ENCODE peak calls at places on chromosomes 1 and 21, in nine cellular contexts. K is neural progenitor cell, J is GM23338, Q is hepatocyte, I is HCT116, C is PC-3, R is SK-N-SH, Y is GM23248, S is MM.1S. U is an unnamed sample.

GRCh38 chr1:21261551-21262281 is 28.5 kb downstream of the ECE1 start:
- DNase-seq in K (no peak), J (peak), Q (peak), I (peak), C (peak), R (peak), Y (peak), S (no peak), U (no peak)

GRCh38 chr21:39668369-39668768 is 55.6 kb downstream of the B3GALT5 start:
- DNase-seq in K (no peak), J (no peak), Q (no peak), I (no peak), C (no peak), R (no peak), Y (no peak), S (no peak), U (no peak)

GRCh38 chr1:169236143-169236542 is 129.7 kb downstream of the ATP1B1 start:
- DNase-seq in K (no peak), J (no peak), Q (no peak), I (no peak), C (no peak), R (no peak), Y (peak), S (no peak), U (no peak)

GRCh38 chr1:6166655-6167390 is 13.3 kb downstream of the CHD5 start:
- DNase-seq in K (no peak), J (no peak), Q (no peak), I (no peak), C (no peak), R (no peak), Y (no peak), S (no peak), U (no peak)

GRCh38 chr1:207397525-207397926 is 56.6 kb upstream of the CR2 start:
- DNase-seq in K (no peak), J (peak), Q (no peak), I (no peak), C (peak), R (no peak), Y (no peak), S (no peak), U (no peak)

GRCh38 chr1:160658956-160659255 is 12.1 kb upstream of the SLAMF1 start:
- DNase-seq in K (no peak), J (no peak), Q (no peak), I (no peak), C (no peak), R (no peak), Y (no peak), S (no peak), U (no peak)

GRCh38 chr1:184866991-184867788 is 107.1 kb downstream of the NIBAN1 start:
- DNase-seq in K (no peak), J (no peak), Q (no peak), I (no peak), C (peak), R (no peak), Y (peak), S (peak), U (no peak)

GRCh38 chr1:12121212-12122000 is 45.4 kb upstream of the TNFRSF1B start:
- DNase-seq in K (no peak), J (no peak), Q (no peak), I (no peak), C (peak), R (no peak), Y (peak), S (no peak), U (no peak)

GRCh38 chr1:216184281-216184680 is 239.0 kb downstream of the USH2A start:
- DNase-seq in K (no peak), J (no peak), Q (no peak), I (no peak), C (no peak), R (no peak), Y (no peak), S (no peak), U (no peak)

GRCh38 chr1:213231795-213232231 is 180.8 kb downstream of the RPS6KC1 start:
- DNase-seq in K (peak), J (peak), Q (no peak), I (no peak), C (peak), R (peak), Y (peak), S (no peak), U (no peak)

GRCh38 chr1:78919150-78919549 is 87.4 kb downstream of the ADGRL4 start:
- DNase-seq in K (peak), J (peak), Q (no peak), I (no peak), C (no peak), R (no peak), Y (no peak), S (no peak), U (no peak)

GRCh38 chr1:155018617-155019348 is 14.8 kb downstream of the DCST2 start:
- DNase-seq in K (peak), J (no peak), Q (no peak), I (no peak), C (no peak), R (no peak), Y (no peak), S (no peak), U (no peak)

GRCh38 chr1:12438349-12438924 is 179.6 kb downstream of the DHRS3 start:
- DNase-seq in K (no peak), J (no peak), Q (no peak), I (no peak), C (peak), R (no peak), Y (peak), S (no peak), U (no peak)

GRCh38 chr21:33492571-33492970 is 1.1 kb upstream of the DNAJC28 start:
- DNase-seq in K (no peak), J (no peak), Q (no peak), I (no peak), C (peak), R (no peak), Y (peak), S (no peak), U (no peak)

GRCh38 chr1:154430903-154431302 is 25.8 kb downstream of the IL6R start:
- DNase-seq in K (peak), J (peak), Q (peak), I (no peak), C (no peak), R (no peak), Y (no peak), S (no peak), U (no peak)

GRCh38 chr21:42845296-42845965 is 33.9 kb downstream of the WDR4 start:
- DNase-seq in K (no peak), J (no peak), Q (no peak), I (no peak), C (no peak), R (peak), Y (no peak), S (no peak), U (no peak)

GRCh38 chr1:186708578-186709203 is 28.5 kb upstream of the PTGS2 start:
- DNase-seq in K (no peak), J (no peak), Q (no peak), I (no peak), C (no peak), R (no peak), Y (peak), S (no peak), U (no peak)

GRCh38 chr1:42392255-42392654 is 11.7 kb downstream of the RIMKLA start:
- DNase-seq in K (no peak), J (no peak), Q (no peak), I (no peak), C (peak), R (no peak), Y (no peak), S (no peak), U (no peak)

GRCh38 chr1:207711285-207711684 is 40.6 kb upstream of the CD46 start:
- DNase-seq in K (peak), J (peak), Q (peak), I (peak), C (peak), R (no peak), Y (no peak), S (peak), U (peak)

GRCh38 chr1:42385283-42385682 is 4.7 kb downstream of the RIMKLA start:
- DNase-seq in K (no peak), J (no peak), Q (no peak), I (no peak), C (peak), R (no peak), Y (peak), S (no peak), U (no peak)

GRCh38 chr1:50023292-50024159 is at the start of gene AGBL4:
- DNase-seq in K (no peak), J (peak), Q (no peak), I (no peak), C (peak), R (peak), Y (peak), S (no peak), U (no peak)

GRCh38 chr21:29163381-29164115 is 33.1 kb downstream of the MAP3K7CL start:
- DNase-seq in K (no peak), J (no peak), Q (no peak), I (no peak), C (no peak), R (no peak), Y (peak), S (no peak), U (no peak)

GRCh38 chr1:200180821-200181220 is 153.3 kb downstream of the NR5A2 start:
- DNase-seq in K (no peak), J (no peak), Q (no peak), I (peak), C (peak), R (no peak), Y (peak), S (no peak), U (peak)

GRCh38 chr1:21932127-21932526 is 5.0 kb downstream of the HSPG2 start:
- DNase-seq in K (no peak), J (no peak), Q (no peak), I (no peak), C (no peak), R (no peak), Y (peak), S (no peak), U (no peak)

GRCh38 chr21:45543710-45544448 is 1.6 kb upstream of the SLC19A1 start:
- DNase-seq in K (no peak), J (no peak), Q (no peak), I (no peak), C (no peak), R (peak), Y (no peak), S (no peak), U (no peak)

GRCh38 chr1:93694833-93695232 is 13.2 kb upstream of the BCAR3 start:
- DNase-seq in K (no peak), J (peak), Q (no peak), I (no peak), C (peak), R (no peak), Y (no peak), S (no peak), U (no peak)

GRCh38 chr1:40944841-40945430 is 34.6 kb upstream of the CTPS1 start:
- DNase-seq in K (no peak), J (no peak), Q (no peak), I (no peak), C (peak), R (no peak), Y (peak), S (no peak), U (no peak)

GRCh38 chr1:203628185-203628996 is 1.8 kb downstream of the ATP2B4 start:
- DNase-seq in K (peak), J (peak), Q (peak), I (no peak), C (no peak), R (no peak), Y (peak), S (no peak), U (no peak)

GRCh38 chr1:8825985-8826481 is 8.6 kb upstream of the RERE start:
- DNase-seq in K (no peak), J (no peak), Q (no peak), I (no peak), C (peak), R (no peak), Y (peak), S (no peak), U (no peak)

GRCh38 chr1:6651889-6652288 is 27.2 kb downstream of the THAP3 start:
- DNase-seq in K (no peak), J (no peak), Q (no peak), I (no peak), C (no peak), R (no peak), Y (no peak), S (no peak), U (no peak)

GRCh38 chr1:108643492-108644333 is 17.2 kb downstream of the HENMT1 start:
- DNase-seq in K (peak), J (peak), Q (peak), I (peak), C (peak), R (peak), Y (peak), S (peak), U (peak)

GRCh38 chr1:76084029-76084627 is 9.6 kb downstream of the ST6GALNAC3 start:
- DNase-seq in K (no peak), J (no peak), Q (no peak), I (no peak), C (no peak), R (no peak), Y (no peak), S (no peak), U (no peak)

GRCh38 chr1:244100691-244101453 is 49.8 kb downstream of the ZBTB18 start:
- DNase-seq in K (no peak), J (no peak), Q (no peak), I (no peak), C (no peak), R (no peak), Y (no peak), S (no peak), U (no peak)

GRCh38 chr1:196558424-196558823 is 49.8 kb downstream of the KCNT2 start:
- DNase-seq in K (no peak), J (no peak), Q (peak), I (no peak), C (peak), R (no peak), Y (peak), S (peak), U (no peak)

GRCh38 chr1:172269644-172270043 is 150.8 kb upstream of the C1orf105 start:
- DNase-seq in K (no peak), J (no peak), Q (peak), I (no peak), C (no peak), R (no peak), Y (peak), S (no peak), U (no peak)

GRCh38 chr21:34797926-34798595 is 129.3 kb downstream of the CLIC6 start:
- DNase-seq in K (no peak), J (no peak), Q (no peak), I (no peak), C (no peak), R (no peak), Y (no peak), S (no peak), U (no peak)
- H3K27ac ChIP-seq in K (no peak), J (no peak), Q (peak), I (peak), C (no peak), R (no peak), Y (peak), S (no peak), U (no peak)

GRCh38 chr1:23394664-23395063 is 25.0 kb upstream of the ZNF436 start:
- DNase-seq in K (peak), J (peak), Q (peak), I (no peak), C (no peak), R (peak), Y (peak), S (no peak), U (no peak)

GRCh38 chr1:23395162-23395724 is 25.6 kb upstream of the ZNF436 start:
- DNase-seq in K (no peak), J (peak), Q (no peak), I (no peak), C (no peak), R (no peak), Y (no peak), S (no peak), U (no peak)

GRCh38 chr1:23395849-23396248 is 26.2 kb upstream of the ZNF436 start:
- DNase-seq in K (no peak), J (no peak), Q (no peak), I (no peak), C (no peak), R (no peak), Y (no peak), S (no peak), U (no peak)

GRCh38 chr1:23393706-23394105 is 24.1 kb upstream of the ZNF436 start:
- DNase-seq in K (no peak), J (no peak), Q (no peak), I (no peak), C (peak), R (no peak), Y (peak), S (no peak), U (no peak)

DNA sequence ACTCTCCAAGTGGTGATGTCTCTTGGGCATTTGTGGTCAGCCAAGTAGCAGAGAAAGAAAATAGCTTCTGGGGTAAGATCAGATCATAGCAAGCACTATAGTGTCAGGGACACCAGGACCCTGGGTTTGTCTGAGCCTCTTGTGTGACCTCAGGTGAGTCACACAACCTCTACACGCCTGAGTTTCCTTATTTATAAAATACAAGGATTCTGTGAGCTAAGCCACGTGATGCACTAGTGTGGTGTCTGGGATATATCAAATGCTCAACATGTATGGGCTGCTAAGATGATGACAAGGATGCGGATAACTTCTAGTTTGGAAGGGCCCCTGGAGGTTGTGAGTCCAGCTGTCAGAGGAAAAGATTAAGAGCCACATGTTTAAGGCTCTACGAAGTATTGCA is 24.5 kb upstream of the ZNF436 start:
- DNase-seq in K (no peak), J (no peak), Q (peak), I (no peak), C (no peak), R (no peak), Y (peak), S (no peak), U (no peak)
- TF ChIP-seq EZH2phosphoT487 in K (no peak), J (no peak), Q (no peak), I (no peak), C (no peak), R (no peak), Y (no peak), S (no peak), U (no peak)

DNA sequence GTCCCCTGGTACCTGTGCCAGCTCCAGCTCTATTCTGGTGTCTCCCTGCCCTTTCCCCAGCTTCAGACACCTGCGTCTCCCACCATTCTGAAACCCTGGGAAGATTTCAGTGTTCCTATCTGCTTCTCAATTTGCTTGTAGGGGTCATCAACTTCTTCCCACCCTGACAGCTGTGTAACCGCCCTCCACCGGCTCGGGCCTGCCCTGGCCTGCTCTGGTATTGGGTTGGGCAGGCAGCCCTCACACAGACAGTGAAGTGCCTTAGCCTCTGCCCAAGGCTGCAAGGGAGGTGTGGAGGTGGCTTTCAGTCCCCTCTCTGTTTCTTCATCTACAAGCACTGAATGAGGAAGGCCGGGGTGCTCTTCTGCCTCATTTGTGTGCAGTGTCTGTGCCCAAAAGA is 97.2 kb downstream of the LAMC2 start:
- DNase-seq in K (no peak), J (no peak), Q (no peak), I (no peak), C (no peak), R (no peak), Y (no peak), S (no peak), U (no peak)
- H3K27ac ChIP-seq in K (no peak), J (no peak), Q (no peak), I (no peak), C (no peak), R (no peak), Y (no peak), S (no peak), U (no peak)

DNA sequence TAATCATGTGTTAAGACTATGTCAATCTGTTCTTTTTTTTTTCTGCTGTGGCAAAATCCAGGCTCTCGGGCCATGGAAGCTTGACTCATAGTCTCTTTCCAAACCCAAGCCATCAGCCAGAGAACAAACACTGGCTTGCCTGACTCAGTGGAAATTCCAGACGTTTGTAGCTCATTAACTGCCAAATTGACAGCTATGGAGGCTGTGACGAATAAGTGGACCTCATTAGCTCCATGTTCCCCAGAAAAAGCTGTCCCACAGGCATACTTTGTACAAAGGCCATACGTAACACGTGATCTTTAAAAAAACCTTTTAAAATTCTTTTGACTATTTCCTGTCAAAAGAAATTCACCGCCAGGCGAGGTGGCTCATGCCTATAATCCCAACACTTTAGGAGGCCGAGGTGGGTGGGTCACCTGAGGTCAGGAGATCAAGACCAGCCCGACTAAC is 8.0 kb upstream of the PNRC2 start:
- DNase-seq in K (no peak), J (no peak), Q (peak), I (no peak), C (peak), R (no peak), Y (peak), S (no peak), U (no peak)
- TF ChIP-seq EZH2phosphoT487 in K (no peak), J (no peak), Q (no peak), I (no peak), C (no peak), R (no peak), Y (no peak), S (no peak), U (no peak)

GRCh38 chr1:15708486-15709137 is 24.5 kb downstream of the PLEKHM2 start:
- DNase-seq in K (no peak), J (no peak), Q (no peak), I (no peak), C (peak), R (no peak), Y (no peak), S (no peak), U (no peak)
- H3K27ac ChIP-seq in K (no peak), J (no peak), Q (no peak), I (no peak), C (no peak), R (no peak), Y (no peak), S (no peak), U (no peak)

GRCh38 chr1:39453603-39454002 is 37.8 kb upstream of the BMP8A start:
- DNase-seq in K (no peak), J (no peak), Q (no peak), I (no peak), C (no peak), R (no peak), Y (peak), S (no peak), U (no peak)
- TF ChIP-seq EZH2phosphoT487 in K (no peak), J (no peak), Q (no peak), I (no peak), C (no peak), R (no peak), Y (no peak), S (no peak), U (no peak)

GRCh38 chr1:228350179-228350742 is 56.4 kb downstream of the TRIM11 start:
- DNase-seq in K (no peak), J (no peak), Q (no peak), I (no peak), C (no peak), R (no peak), Y (no peak), S (no peak), U (no peak)
- H3K27ac ChIP-seq in K (no peak), J (no peak), Q (no peak), I (no peak), C (no peak), R (no peak), Y (no peak), S (no peak), U (no peak)

GRCh38 chr1:68624233-68624632 is 127.4 kb upstream of the DEPDC1 start:
- DNase-seq in K (peak), J (peak), Q (no peak), I (no peak), C (peak), R (no peak), Y (peak), S (no peak), U (no peak)

GRCh38 chr1:68620575-68620974 is 123.7 kb upstream of the DEPDC1 start:
- DNase-seq in K (no peak), J (no peak), Q (no peak), I (no peak), C (no peak), R (no peak), Y (no peak), S (no peak), U (peak)

GRCh38 chr1:68625636-68626035 is 128.8 kb upstream of the DEPDC1 start:
- DNase-seq in K (no peak), J (no peak), Q (no peak), I (no peak), C (no peak), R (no peak), Y (no peak), S (no peak), U (no peak)

GRCh38 chr1:68623700-68624099 is 126.8 kb upstream of the DEPDC1 start:
- DNase-seq in K (no peak), J (no peak), Q (no peak), I (no peak), C (no peak), R (no peak), Y (no peak), S (no peak), U (no peak)
- TF ChIP-seq EZH2phosphoT487 in K (no peak), J (no peak), Q (no peak), I (no peak), C (no peak), R (no peak), Y (no peak), S (no peak), U (no peak)